ENCODE peak calls at places on chromosomes 2 and 18, in seven cellular contexts. O, N, C, Y, S, M and H are unnamed samples.

GRCh38 chr18:46718501-46719341 is 38.1 kb downstream of the ST8SIA5 start:
- DNase-seq in C (peak), S (peak), M (no peak), Y (no peak), O (peak), N (no peak), H (no peak)

GRCh38 chr2:197838036-197838435 is 33.6 kb downstream of the PLCL1 start:
- DNase-seq in C (peak), M (no peak), Y (peak), N (no peak), S (peak), O (peak), H (no peak)

GRCh38 chr2:217694296-217694695 is 308.5 kb downstream of the TNS1 start:
- DNase-seq in M (no peak), N (no peak), C (no peak), Y (no peak), S (no peak), O (peak), H (no peak)

GRCh38 chr2:196742685-196743084 is 56.8 kb downstream of the GTF3C3 start:
- DNase-seq in M (no peak), Y (no peak), O (no peak), C (no peak), S (no peak), N (no peak), H (no peak)

GRCh38 chr2:222307138-222307756 is 8.4 kb upstream of the PAX3 start:
- DNase-seq in S (no peak), O (no peak), M (no peak), Y (no peak), C (no peak), N (no peak), H (peak)

GRCh38 chr2:240095556-240096523 is 40.3 kb downstream of the COPS9 start:
- DNase-seq in O (no peak), N (no peak), M (no peak), S (no peak), C (no peak), Y (no peak), H (no peak)

GRCh38 chr2:207935991-207936370 is 89.3 kb downstream of the PLEKHM3 start:
- DNase-seq in O (no peak), M (no peak), C (no peak), S (no peak), Y (no peak), N (no peak), H (no peak)

GRCh38 chr2:157107877-157108276 is 149.6 kb upstream of the GALNT5 start:
- DNase-seq in C (peak), S (peak), M (no peak), Y (no peak), N (no peak), O (peak), H (no peak)

GRCh38 chr18:12304351-12305210 is 3.5 kb upstream of the TUBB6 start:
- DNase-seq in S (no peak), N (no peak), O (no peak), Y (no peak), M (no peak), C (no peak), H (no peak)

GRCh38 chr2:27914793-27915175 is 24.3 kb downstream of the BABAM2 start:
- DNase-seq in M (no peak), O (no peak), S (no peak), C (no peak), N (no peak), Y (no peak), H (no peak)

GRCh38 chr2:197926673-197927072 is 122.3 kb downstream of the PLCL1 start:
- DNase-seq in S (peak), O (no peak), C (peak), M (no peak), Y (no peak), N (no peak), H (no peak)

GRCh38 chr2:69796199-69796598 is 33.3 kb upstream of the GMCL1 start:
- DNase-seq in M (no peak), O (no peak), Y (no peak), S (no peak), C (no peak), N (no peak), H (no peak)

GRCh38 chr2:234292205-234292954 is 204.5 kb downstream of the ARL4C start:
- DNase-seq in Y (peak), O (peak), M (peak), C (peak), S (peak), N (peak), H (no peak)

GRCh38 chr2:55111570-55112228 is 61.4 kb upstream of the RTN4 start:
- DNase-seq in Y (peak), M (no peak), O (peak), C (peak), N (peak), S (peak), H (no peak)

GRCh38 chr2:191069606-191070005 is 55.6 kb upstream of the STAT1 start:
- DNase-seq in O (no peak), C (no peak), S (no peak), M (no peak), Y (no peak), N (no peak), H (no peak)

DNA sequence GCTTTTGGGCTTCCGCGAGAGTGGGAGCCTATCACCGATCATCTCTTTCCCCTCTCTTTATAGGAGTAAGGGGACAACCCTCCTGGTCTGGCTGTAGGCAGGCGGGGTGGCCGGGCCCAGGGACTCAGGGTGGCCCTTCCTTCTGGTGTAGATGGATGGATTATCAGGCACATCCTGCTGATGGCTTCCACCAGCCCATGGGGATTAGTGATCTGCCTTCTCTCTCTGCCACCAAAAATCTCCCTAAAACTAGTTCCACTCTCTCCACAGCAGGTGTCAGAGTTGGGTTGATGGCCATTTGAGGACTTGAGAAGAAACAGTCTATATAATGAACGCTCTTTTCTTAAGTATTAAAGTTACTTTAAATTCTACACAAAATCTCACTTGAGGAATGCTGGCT is 37.4 kb downstream of the NCK2 start:
- DNase-seq in C (no peak), S (no peak), O (no peak), N (peak), Y (no peak), M (no peak), H (no peak)
- TF ChIP-seq CTCF in C (no peak), S (no peak), O (no peak), N (peak), Y (no peak), M (peak), H (no peak)

GRCh38 chr18:37657413-37657965 is 91.9 kb upstream of the CELF4 start:
- DNase-seq in S (no peak), N (no peak), Y (no peak), C (peak), M (no peak), O (no peak), H (no peak)
- TF ChIP-seq CTCF in S (no peak), N (no peak), Y (no peak), C (no peak), M (no peak), O (no peak), H (no peak)

GRCh38 chr2:34570266-34570872 is 971.3 kb upstream of the FAM98A start:
- DNase-seq in C (no peak), S (no peak), O (no peak), M (peak), Y (no peak), N (peak), H (peak)
- TF ChIP-seq CTCF in C (no peak), S (no peak), O (no peak), M (peak), Y (no peak), N (no peak), H (peak)

DNA sequence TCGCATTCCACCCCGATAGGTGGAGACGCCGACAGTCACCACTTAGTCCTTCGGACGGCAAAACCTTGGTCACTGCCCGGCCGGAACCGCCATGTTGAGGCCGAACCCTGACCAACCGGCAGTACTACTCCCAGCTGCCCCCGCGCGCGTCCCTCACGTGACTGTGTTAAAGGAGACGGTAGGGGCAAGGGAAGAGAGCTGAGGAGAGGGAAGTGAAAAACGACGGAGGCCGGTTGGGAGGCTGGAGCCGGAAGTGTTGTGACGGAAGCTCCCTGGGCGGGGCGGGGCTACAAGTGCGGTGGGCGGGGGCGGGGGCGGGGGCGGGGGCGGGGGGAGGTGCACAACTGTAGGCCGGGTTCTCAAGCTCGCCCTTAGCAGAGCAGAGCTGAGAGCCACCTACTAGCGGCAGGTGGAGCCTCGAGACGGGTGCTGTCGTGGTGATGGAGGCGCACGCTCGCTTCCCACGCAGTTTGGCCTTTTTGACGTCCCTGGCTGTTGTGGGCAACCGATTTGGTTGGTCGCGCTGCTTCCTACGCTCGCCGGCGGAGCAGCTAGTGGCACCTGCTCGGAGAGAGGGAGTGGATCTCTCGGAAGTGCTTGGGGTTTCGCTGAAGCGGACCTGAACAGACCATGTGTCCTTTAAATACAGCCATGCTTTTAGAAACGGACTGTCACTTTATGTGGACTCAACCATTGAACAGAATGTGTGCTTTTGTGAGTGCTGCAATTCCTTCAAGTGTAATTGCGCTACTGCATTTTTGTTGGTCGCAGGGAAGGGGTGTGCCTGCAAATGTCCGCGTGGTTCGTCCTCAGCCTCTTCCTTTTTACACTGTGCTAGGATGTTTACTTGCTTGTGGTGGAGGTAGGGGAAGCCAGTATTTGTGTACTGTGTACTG is at the start of gene TRAPPC8:
- DNase-seq in O (peak), M (peak), N (peak), Y (peak), C (peak), S (peak), H (peak)
- TF ChIP-seq CTCF in O (peak), M (no peak), N (no peak), Y (no peak), C (no peak), S (no peak), H (no peak)

GRCh38 chr2:235539773-235540172 is 45.9 kb downstream of the AGAP1 start:
- DNase-seq in O (no peak), M (no peak), N (no peak), Y (no peak), C (no peak), S (no peak), H (no peak)
- TF ChIP-seq CTCF in O (no peak), M (no peak), N (no peak), Y (no peak), C (no peak), S (no peak), H (no peak)

GRCh38 chr2:171159326-171160118 is 1.2 kb downstream of the TLK1 start:
- DNase-seq in O (peak), C (peak), Y (peak), M (peak), N (peak), S (peak), H (peak)
- TF ChIP-seq CTCF in O (peak), C (peak), Y (peak), M (peak), N (peak), S (peak), H (peak)

DNA sequence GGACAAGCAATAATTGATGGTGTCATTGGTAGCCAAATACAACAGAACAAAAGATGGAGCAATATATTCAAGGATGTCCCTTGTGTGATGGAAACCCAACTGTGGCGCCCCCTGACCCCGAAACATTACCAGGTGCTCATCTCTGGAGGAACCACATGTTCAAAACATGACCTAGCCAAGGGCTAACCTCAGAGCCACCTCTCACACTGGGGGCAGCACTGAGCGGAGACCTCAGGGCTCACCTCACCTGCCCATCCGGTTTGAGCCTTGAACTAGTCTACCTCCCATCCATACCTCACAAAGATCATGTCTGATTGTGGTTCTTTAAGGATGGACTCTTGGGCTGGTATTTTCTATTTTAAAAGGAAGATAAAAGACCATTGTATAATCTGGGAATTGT is 314.4 kb upstream of the CDH7 start:
- DNase-seq in O (no peak), Y (no peak), M (no peak), C (no peak), S (no peak), N (no peak), H (no peak)
- TF ChIP-seq CTCF in O (no peak), Y (no peak), M (no peak), C (no peak), S (no peak), N (no peak), H (no peak)

GRCh38 chr2:150171065-150171548 is 316.4 kb downstream of the RND3 start:
- DNase-seq in O (no peak), N (no peak), M (no peak), C (no peak), S (no peak), Y (no peak), H (no peak)
- TF ChIP-seq CTCF in O (no peak), N (no peak), M (no peak), C (no peak), S (no peak), Y (no peak), H (no peak)

GRCh38 chr2:151808258-151809072 is 19.8 kb downstream of the ARL5A start:
- DNase-seq in Y (no peak), O (peak), S (peak), N (no peak), C (peak), M (peak), H (no peak)
- TF ChIP-seq CTCF in Y (peak), O (peak), S (peak), N (peak), C (peak), M (peak), H (peak)